ENCODE peak calls at places on chromosomes 6 and 20, in ten cellular contexts. One of them, this sample, is unnamed.

GRCh38 chr20:45061244-45061643 is 39.7 kb downstream of the KCNS1 start:
- DNase-seq in ELR: peak; percentile 99
- DNase-seq in HEK293T: no peak
- DNase-seq in iris pigment epithelial cell: peak; percentile 96
- DNase-seq in cerebellar cortex: no peak
- DNase-seq in mesendoderm: no peak
- DNase-seq in EL: peak; percentile 97
- DNase-seq in CD8-positive, alpha-beta T cell: no peak
- DNase-seq in T follicular helper cell: no peak
- DNase-seq in stimulated activated naive CD4-positive, alpha-beta T cell: no peak
- DNase-seq in this sample: no peak

GRCh38 chr6:47034421-47034820 is 7.7 kb downstream of the ADGRF1 start:
- DNase-seq in ELR: peak; percentile 40
- DNase-seq in HEK293T: no peak
- DNase-seq in iris pigment epithelial cell: peak; percentile 8
- DNase-seq in cerebellar cortex: peak; percentile 89
- DNase-seq in mesendoderm: no peak
- DNase-seq in EL: peak; percentile 6
- DNase-seq in CD8-positive, alpha-beta T cell: no peak
- DNase-seq in T follicular helper cell: no peak
- DNase-seq in stimulated activated naive CD4-positive, alpha-beta T cell: no peak
- DNase-seq in this sample: no peak

GRCh38 chr6:121688974-121689373 is 253.5 kb downstream of the GJA1 start:
- DNase-seq in ELR: no peak
- DNase-seq in HEK293T: no peak
- DNase-seq in iris pigment epithelial cell: no peak
- DNase-seq in cerebellar cortex: no peak
- DNase-seq in mesendoderm: no peak
- DNase-seq in EL: no peak
- DNase-seq in CD8-positive, alpha-beta T cell: no peak
- DNase-seq in T follicular helper cell: no peak
- DNase-seq in stimulated activated naive CD4-positive, alpha-beta T cell: peak; percentile 18
- DNase-seq in this sample: no peak

GRCh38 chr20:51837436-51837835 is 35.1 kb upstream of the SALL4 start:
- DNase-seq in ELR: no peak
- DNase-seq in HEK293T: no peak
- DNase-seq in iris pigment epithelial cell: no peak
- DNase-seq in cerebellar cortex: no peak
- DNase-seq in mesendoderm: no peak
- DNase-seq in EL: no peak
- DNase-seq in CD8-positive, alpha-beta T cell: no peak
- DNase-seq in T follicular helper cell: no peak
- DNase-seq in stimulated activated naive CD4-positive, alpha-beta T cell: no peak
- DNase-seq in this sample: no peak

GRCh38 chr6:27214126-27214601 is 33.3 kb upstream of the PRSS16 start:
- DNase-seq in ELR: peak; percentile 19
- DNase-seq in HEK293T: no peak
- DNase-seq in iris pigment epithelial cell: no peak
- DNase-seq in cerebellar cortex: no peak
- DNase-seq in mesendoderm: peak; percentile 41
- DNase-seq in EL: peak; percentile 9
- DNase-seq in CD8-positive, alpha-beta T cell: no peak
- DNase-seq in T follicular helper cell: no peak
- DNase-seq in stimulated activated naive CD4-positive, alpha-beta T cell: no peak
- DNase-seq in this sample: no peak

GRCh38 chr6:162387723-162388382 is 339.7 kb downstream of the PRKN start:
- DNase-seq in ELR: no peak
- DNase-seq in HEK293T: no peak
- DNase-seq in iris pigment epithelial cell: no peak
- DNase-seq in cerebellar cortex: no peak
- DNase-seq in mesendoderm: peak; percentile 20
- DNase-seq in EL: no peak
- DNase-seq in CD8-positive, alpha-beta T cell: no peak
- DNase-seq in T follicular helper cell: no peak
- DNase-seq in stimulated activated naive CD4-positive, alpha-beta T cell: no peak
- DNase-seq in this sample: no peak

GRCh38 chr6:1837868-1838267 is 228.2 kb downstream of the FOXC1 start:
- DNase-seq in ELR: no peak
- DNase-seq in HEK293T: no peak
- DNase-seq in iris pigment epithelial cell: no peak
- DNase-seq in cerebellar cortex: no peak
- DNase-seq in mesendoderm: peak; percentile 54
- DNase-seq in EL: no peak
- DNase-seq in CD8-positive, alpha-beta T cell: no peak
- DNase-seq in T follicular helper cell: no peak
- DNase-seq in stimulated activated naive CD4-positive, alpha-beta T cell: no peak
- DNase-seq in this sample: no peak

GRCh38 chr6:2763345-2763841 is 1.8 kb upstream of the WRNIP1 start:
- DNase-seq in ELR: no peak
- DNase-seq in HEK293T: no peak
- DNase-seq in iris pigment epithelial cell: no peak
- DNase-seq in cerebellar cortex: no peak
- DNase-seq in mesendoderm: no peak
- DNase-seq in EL: no peak
- DNase-seq in CD8-positive, alpha-beta T cell: no peak
- DNase-seq in T follicular helper cell: no peak
- DNase-seq in stimulated activated naive CD4-positive, alpha-beta T cell: no peak
- DNase-seq in this sample: no peak

GRCh38 chr20:32191873-32192272 is 15.7 kb downstream of the PLAGL2 start:
- DNase-seq in ELR: no peak
- DNase-seq in HEK293T: no peak
- DNase-seq in iris pigment epithelial cell: peak; percentile 31
- DNase-seq in cerebellar cortex: no peak
- DNase-seq in mesendoderm: no peak
- DNase-seq in EL: peak; percentile 16
- DNase-seq in CD8-positive, alpha-beta T cell: no peak
- DNase-seq in T follicular helper cell: no peak
- DNase-seq in stimulated activated naive CD4-positive, alpha-beta T cell: no peak
- DNase-seq in this sample: no peak

GRCh38 chr6:127971945-127972391 is 71.1 kb upstream of the THEMIS start:
- DNase-seq in ELR: peak; percentile 97
- DNase-seq in HEK293T: no peak
- DNase-seq in iris pigment epithelial cell: peak; percentile 94
- DNase-seq in cerebellar cortex: no peak
- DNase-seq in mesendoderm: peak; percentile 64
- DNase-seq in EL: peak; percentile 91
- DNase-seq in CD8-positive, alpha-beta T cell: peak; percentile 50
- DNase-seq in T follicular helper cell: peak; percentile 35
- DNase-seq in stimulated activated naive CD4-positive, alpha-beta T cell: peak; percentile 86
- DNase-seq in this sample: peak; percentile 34

GRCh38 chr20:50335105-50335504 is 144.5 kb downstream of the CEBPB start:
- DNase-seq in ELR: peak; percentile 40
- DNase-seq in HEK293T: peak; percentile 60
- DNase-seq in iris pigment epithelial cell: peak; percentile 73
- DNase-seq in cerebellar cortex: peak; percentile 34
- DNase-seq in mesendoderm: peak; percentile 93
- DNase-seq in EL: no peak
- DNase-seq in CD8-positive, alpha-beta T cell: no peak
- DNase-seq in T follicular helper cell: no peak
- DNase-seq in stimulated activated naive CD4-positive, alpha-beta T cell: no peak
- DNase-seq in this sample: no peak

GRCh38 chr6:43257746-43258145 is 14.5 kb downstream of the TTBK1 start:
- DNase-seq in ELR: no peak
- DNase-seq in HEK293T: no peak
- DNase-seq in iris pigment epithelial cell: no peak
- DNase-seq in cerebellar cortex: no peak
- DNase-seq in mesendoderm: no peak
- DNase-seq in EL: no peak
- DNase-seq in CD8-positive, alpha-beta T cell: no peak
- DNase-seq in T follicular helper cell: no peak
- DNase-seq in stimulated activated naive CD4-positive, alpha-beta T cell: no peak
- DNase-seq in this sample: no peak